ENCODE peak calls at places on chromosomes 11 and 22, in four cellular contexts. B, Z, U and N are unnamed samples.

GRCh38 chr11:120086651-120087050 is 51.3 kb downstream of the TRIM29 start:
- DNase-seq in B (no peak), Z (no peak), U (no peak), N (no peak)

GRCh38 chr11:128892866-128893565 is 1.9 kb downstream of the KCNJ5 start:
- DNase-seq in B (no peak), Z (peak; percentile 18), U (no peak), N (no peak)

GRCh38 chr11:94895451-94895850 is 77.9 kb downstream of the CWC15 start:
- DNase-seq in B (no peak), Z (no peak), U (no peak), N (no peak)

GRCh38 chr22:20646906-20647305 is 127.0 kb upstream of the SERPIND1 start:
- DNase-seq in B (no peak), Z (no peak), U (no peak), N (peak; percentile 1)

GRCh38 chr22:18032455-18033101 is 8.2 kb upstream of the MICAL3 start:
- DNase-seq in B (no peak), Z (peak; percentile 96), U (no peak), N (no peak)

GRCh38 chr22:29480512-29481264 is 670 bp downstream of the NEFH start:
- DNase-seq in B (no peak), Z (peak; percentile 42), U (no peak), N (no peak)

GRCh38 chr22:24423519-24424000 is 3.8 kb upstream of the ADORA2A start:
- DNase-seq in B (peak; percentile 60), Z (no peak), U (no peak), N (peak; percentile 72)

GRCh38 chr22:47435204-47435487 is 672.7 kb downstream of the TBC1D22A start:
- DNase-seq in B (no peak), Z (no peak), U (no peak), N (no peak)

GRCh38 chr11:31264834-31265233 is 104.7 kb downstream of the DCDC1 start:
- DNase-seq in B (no peak), Z (no peak), U (no peak), N (no peak)
- TF ChIP-seq CTCF in B (no peak), Z (no peak), U (no peak), N (no peak)

GRCh38 chr11:56521955-56522354 is 21.1 kb downstream of the OR5M11 start:
- DNase-seq in B (no peak), Z (no peak), U (no peak), N (no peak)
- TF ChIP-seq CTCF in B (peak; percentile 14), Z (no peak), U (no peak), N (no peak)

DNA sequence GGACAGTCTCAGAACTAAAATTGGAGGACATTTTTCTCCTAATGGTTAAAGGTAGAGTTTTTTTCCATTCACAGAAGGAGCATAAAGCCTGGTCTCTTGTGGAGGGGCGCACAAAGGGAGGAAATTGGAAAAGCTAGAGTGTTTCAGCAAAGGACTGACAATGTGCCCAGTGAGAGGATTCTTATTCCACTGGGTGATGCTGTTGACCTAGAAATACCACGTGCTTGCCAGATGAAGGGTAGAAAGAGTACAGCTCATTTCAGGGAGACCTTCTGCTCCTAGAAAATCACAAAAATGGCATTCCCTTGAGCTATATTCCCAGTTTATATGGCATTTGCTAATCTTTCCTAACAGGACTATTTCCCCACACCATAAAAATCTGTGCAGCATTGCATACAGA is 21.1 kb downstream of the MS4A6E start:
- DNase-seq in B (no peak), Z (no peak), U (no peak), N (no peak)
- TF ChIP-seq CTCF in B (no peak), Z (no peak), U (no peak), N (no peak)

GRCh38 chr11:61694971-61695706 is 14.9 kb downstream of the DAGLA start:
- DNase-seq in B (no peak), Z (peak; percentile 7), U (peak; percentile 59), N (no peak)
- TF ChIP-seq CTCF in B (no peak), Z (peak; percentile 44), U (no peak), N (no peak)

GRCh38 chr11:36288442-36289225 is 590 bp downstream of the COMMD9 start:
- DNase-seq in B (peak; percentile 23), Z (no peak), U (no peak), N (no peak)

GRCh38 chr11:36289226-36289852 is at the start of gene COMMD9:
- DNase-seq in B (peak; percentile 96), Z (peak; percentile 91), U (peak; percentile 95), N (peak; percentile 86)

GRCh38 chr11:36295926-36296325 is at the start of gene PRR5L:
- DNase-seq in B (peak; percentile 17), Z (no peak), U (no peak), N (no peak)

GRCh38 chr11:36296925-36297604 is 977 bp downstream of the PRR5L start:
- DNase-seq in B (peak; percentile 43), Z (no peak), U (no peak), N (no peak)

DNA sequence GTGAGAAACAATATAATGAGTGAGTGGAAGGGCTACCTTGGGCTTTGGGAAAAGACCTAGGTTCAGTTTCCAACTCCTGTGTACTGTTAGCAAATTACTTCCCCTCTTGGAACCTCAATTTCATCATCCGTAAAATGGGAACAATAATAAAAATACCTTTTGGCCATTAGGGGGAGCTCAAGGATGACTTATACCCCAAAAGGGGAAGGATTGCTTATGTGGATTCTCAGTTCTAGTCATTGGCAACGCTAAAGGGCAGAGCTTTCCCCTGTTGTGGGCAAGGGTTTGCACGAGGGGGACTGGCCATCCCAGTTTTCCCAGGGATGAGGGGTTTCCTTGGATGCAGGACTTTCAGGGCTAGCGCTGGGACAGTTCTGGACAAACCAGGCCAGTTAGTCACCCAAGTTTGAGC is 3.1 kb upstream of the COMMD9 start:
- DNase-seq in B (no peak), Z (peak; percentile 40), U (no peak), N (no peak)
- TF ChIP-seq CTCF in B (peak; percentile 43), Z (peak; percentile 53), U (no peak), N (peak; percentile 78)

GRCh38 chr22:46262449-46263207 is 515 bp downstream of the PKDREJ start:
- DNase-seq in B (peak; percentile 72), Z (no peak), U (no peak), N (peak; percentile 75)
- TF ChIP-seq CTCF in B (no peak), Z (no peak), U (no peak), N (peak; percentile 71)

DNA sequence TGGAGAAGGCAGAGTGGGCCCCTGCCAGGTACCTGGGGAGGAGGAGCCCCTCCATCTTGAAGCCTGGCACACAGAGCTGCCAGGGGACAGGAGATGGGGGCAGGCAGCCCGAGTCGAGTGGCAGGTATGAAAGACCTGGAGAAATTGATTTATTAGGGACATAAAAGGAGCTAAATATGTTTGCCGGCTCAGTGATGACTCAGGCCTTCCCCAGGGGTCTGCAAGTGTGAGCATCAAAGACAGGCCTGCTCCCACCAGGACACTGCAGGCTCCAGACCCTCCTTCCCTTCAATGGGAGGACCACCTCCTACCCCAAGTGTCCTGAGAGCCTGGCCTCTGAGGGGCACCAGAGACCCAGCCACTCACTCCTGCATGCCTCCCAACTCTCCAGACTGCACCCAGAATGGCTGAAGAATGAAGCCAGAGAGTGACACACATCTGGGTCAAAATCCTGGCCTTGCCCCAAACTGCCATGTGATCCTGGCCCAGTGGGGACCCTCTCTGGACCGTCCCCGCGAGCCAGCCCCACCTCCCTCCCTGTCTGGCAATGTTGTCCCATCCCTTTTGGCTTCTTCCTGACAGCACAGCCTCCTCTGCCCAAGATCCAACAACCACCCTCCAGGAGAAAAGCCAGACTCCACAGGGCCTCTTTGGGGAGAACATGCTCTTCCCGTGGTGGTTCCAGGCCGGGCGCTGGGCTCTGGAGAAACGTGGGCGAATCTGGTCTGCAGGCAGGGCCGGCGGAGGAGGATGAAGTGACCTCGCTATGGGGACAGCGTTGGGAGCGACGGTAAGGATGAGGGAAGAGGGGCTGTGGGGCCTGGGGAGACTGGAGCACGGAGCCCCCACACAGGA is 36.2 kb downstream of the CYTH4 start:
- DNase-seq in B (no peak), Z (no peak), U (no peak), N (no peak)
- TF ChIP-seq CTCF in B (no peak), Z (peak; percentile 22), U (no peak), N (no peak)

GRCh38 chr22:30604723-30605122 is 2.3 kb upstream of the TCN2 start:
- DNase-seq in B (no peak), Z (no peak), U (no peak), N (no peak)

GRCh38 chr22:30601464-30601863 is 5.5 kb upstream of the TCN2 start:
- DNase-seq in B (no peak), Z (no peak), U (no peak), N (no peak)

GRCh38 chr22:30600925-30601324 is 6.0 kb upstream of the TCN2 start:
- DNase-seq in B (no peak), Z (no peak), U (no peak), N (no peak)

GRCh38 chr22:30598986-30599385 is 7.3 kb upstream of the PES1 start:
- DNase-seq in B (no peak), Z (no peak), U (no peak), N (no peak)

DNA sequence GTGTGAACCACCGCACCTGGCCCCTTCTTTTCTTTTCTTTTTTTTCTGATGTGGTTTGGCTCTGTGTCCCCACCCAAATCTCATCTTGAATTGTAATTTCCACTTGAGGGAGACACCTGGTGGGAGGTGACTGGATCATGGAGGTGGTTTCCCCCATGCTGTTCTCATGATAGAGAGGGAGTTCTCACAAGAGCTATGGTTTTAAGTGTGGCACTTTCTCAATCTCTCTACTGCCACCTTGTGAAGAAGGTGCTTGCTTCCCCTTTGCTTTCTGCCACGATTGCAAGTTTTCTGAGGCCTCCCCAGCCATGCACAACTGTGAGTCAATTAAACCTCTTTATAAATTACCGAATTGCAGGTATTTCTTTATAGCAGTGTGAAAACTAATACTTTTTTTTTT is 4.9 kb upstream of the TCN2 start:
- DNase-seq in B (peak; percentile 32), Z (peak; percentile 41), U (no peak), N (no peak)
- TF ChIP-seq CTCF in B (no peak), Z (peak; percentile 50), U (no peak), N (no peak)

DNA sequence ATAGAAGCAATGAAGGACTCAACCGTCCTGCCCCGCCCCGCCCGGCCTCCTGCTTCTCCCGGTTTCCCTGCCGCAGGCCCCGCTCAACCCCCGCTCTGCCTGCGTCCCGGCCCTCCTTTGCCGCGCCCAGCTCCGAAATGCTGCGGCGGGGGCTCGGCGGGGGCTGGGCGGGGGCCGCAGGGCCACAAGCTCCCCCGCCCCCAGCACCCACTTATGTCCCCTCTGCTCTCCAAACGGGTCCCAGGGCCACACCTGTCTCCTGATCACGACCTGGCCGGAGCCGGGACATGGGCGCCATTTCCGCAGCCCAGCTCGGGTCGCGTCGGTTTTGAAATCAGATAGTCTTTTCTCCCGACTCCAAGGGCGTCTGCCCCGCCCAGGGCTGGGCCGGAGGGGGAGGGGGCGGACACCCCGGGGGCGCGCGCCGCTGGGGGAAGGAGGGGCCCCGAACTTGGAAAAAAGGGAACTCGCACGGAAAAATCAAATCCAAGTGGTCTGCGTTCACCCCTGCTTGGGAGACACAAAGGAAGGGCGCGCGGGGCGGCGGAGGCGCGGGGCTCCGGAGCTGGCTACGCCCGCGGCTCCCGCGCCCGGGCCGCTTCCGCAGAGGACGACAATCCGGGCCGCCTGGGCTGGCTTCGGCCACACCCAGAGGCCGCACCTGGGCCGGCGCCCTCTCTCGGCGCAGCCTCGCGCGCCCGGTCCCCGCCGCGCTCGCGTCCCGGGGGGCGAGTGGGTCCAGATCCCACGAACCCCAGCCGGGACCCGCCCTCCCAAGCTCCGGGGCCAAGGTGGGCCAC is 70.5 kb upstream of the EP300 start:
- DNase-seq in B (peak; percentile 80), Z (peak; percentile 53), U (peak; percentile 62), N (peak; percentile 32)
- TF ChIP-seq CTCF in B (no peak), Z (no peak), U (no peak), N (no peak)